ENCODE peak calls at places on chromosome 4, in seven cellular contexts. J is GM23338, N is lower lobe of right lung, H is coronary artery, K is fibroblast of lung, S is spleen, B is right atrium auricular region. I is an unnamed sample.

GRCh38 chr4:57073559-57073958 is 36.6 kb downstream of the IGFBP7 start:
- DNase-seq in N (no peak), H (no peak), B (no peak), J (no peak), K (peak), S (no peak), I (no peak)

GRCh38 chr4:180059216-180059881 is 2183.9 kb upstream of the TENM3 start:
- DNase-seq in K (peak), S (peak), B (no peak), J (peak), N (no peak), H (no peak), I (no peak)

GRCh38 chr4:77023920-77024319 is 51.9 kb downstream of the CCNI start:
- DNase-seq in B (no peak), S (no peak), N (no peak), H (no peak), K (no peak), J (no peak), I (no peak)

GRCh38 chr4:18981234-18981615 is 959.7 kb upstream of the LCORL start:
- DNase-seq in N (no peak), J (no peak), B (no peak), S (no peak), K (no peak), H (no peak), I (no peak)

GRCh38 chr4:128481752-128482480 is 194.3 kb upstream of the PGRMC2 start:
- DNase-seq in H (no peak), N (no peak), S (no peak), B (no peak), K (no peak), J (no peak), I (no peak)

GRCh38 chr4:125020089-125021034 is 294.4 kb upstream of the FAT4 start:
- DNase-seq in N (no peak), H (no peak), B (no peak), J (no peak), K (no peak), S (no peak), I (no peak)

GRCh38 chr4:25313194-25313895 is 771 bp downstream of the ZCCHC4 start:
- DNase-seq in B (no peak), S (no peak), N (no peak), J (peak), K (no peak), H (no peak), I (no peak)

GRCh38 chr4:41146716-41147506 is 67.4 kb downstream of the APBB2 start:
- DNase-seq in N (no peak), S (no peak), J (peak), H (no peak), B (no peak), K (peak), I (no peak)

GRCh38 chr4:81166431-81166830 is 48.6 kb downstream of the PRKG2 start:
- DNase-seq in S (no peak), J (no peak), B (no peak), N (no peak), H (no peak), K (peak), I (no peak)

GRCh38 chr4:185656467-185656890 is 121.2 kb upstream of the PDLIM3 start:
- DNase-seq in H (peak), B (no peak), K (peak), N (no peak), S (no peak), J (peak), I (no peak)

GRCh38 chr4:102253860-102254259 is 91.4 kb downstream of the SLC39A8 start:
- DNase-seq in B (no peak), J (no peak), H (no peak), N (no peak), K (no peak), S (no peak), I (no peak)

GRCh38 chr4:89049853-89050252 is 7.1 kb downstream of the FAM13A start:
- DNase-seq in H (no peak), K (no peak), J (no peak), B (no peak), S (no peak), N (no peak), I (no peak)

GRCh38 chr4:117777721-117778120 is 256.6 kb upstream of the NDST3 start:
- DNase-seq in S (no peak), H (no peak), N (no peak), J (no peak), B (no peak), K (peak), I (no peak)

GRCh38 chr4:170030121-170030520 is 3.9 kb upstream of the MFAP3L start:
- DNase-seq in N (no peak), B (no peak), S (no peak), J (no peak), K (peak), H (no peak), I (no peak)

GRCh38 chr4:138978600-138978999 is 37.0 kb upstream of the NOCT start:
- DNase-seq in B (peak), J (peak), S (no peak), N (no peak), K (no peak), H (no peak), I (no peak)

GRCh38 chr4:13597604-13598003 is 29.9 kb downstream of the BOD1L1 start:
- DNase-seq in J (no peak), N (no peak), B (no peak), S (no peak), K (no peak), H (no peak), I (no peak)

GRCh38 chr4:7183161-7183560 is 9.2 kb upstream of the SORCS2 start:
- DNase-seq in N (no peak), B (no peak), S (no peak), H (no peak), J (no peak), K (peak), I (peak)

GRCh38 chr4:166006217-166006616 is 133.2 kb downstream of the TLL1 start:
- DNase-seq in K (no peak), N (no peak), J (no peak), H (no peak), B (no peak), S (no peak), I (no peak)

GRCh38 chr4:86274642-86275041 is 85.2 kb downstream of the MAPK10 start:
- DNase-seq in H (no peak), N (no peak), K (no peak), B (no peak), S (no peak), J (no peak), I (no peak)

GRCh38 chr4:123941306-123941705 is 544.7 kb downstream of the SPRY1 start:
- DNase-seq in S (no peak), K (peak), J (no peak), N (no peak), H (no peak), B (no peak), I (no peak)

GRCh38 chr4:25350561-25350960 is 26.5 kb upstream of the ANAPC4 start:
- DNase-seq in S (no peak), H (no peak), K (peak), N (no peak), B (no peak), J (no peak), I (no peak)

GRCh38 chr4:6416518-6417286 is 55.7 kb downstream of the PPP2R2C start:
- DNase-seq in S (peak), H (no peak), B (no peak), J (no peak), N (no peak), K (no peak), I (no peak)

GRCh38 chr4:42142586-42142985 is 9.9 kb downstream of the BEND4 start:
- DNase-seq in H (no peak), B (no peak), J (no peak), K (no peak), N (no peak), S (no peak), I (no peak)

GRCh38 chr4:138030375-138030774 is 211.8 kb downstream of the SLC7A11 start:
- DNase-seq in N (no peak), K (no peak), H (no peak), J (no peak), S (no peak), B (no peak), I (no peak)

DNA sequence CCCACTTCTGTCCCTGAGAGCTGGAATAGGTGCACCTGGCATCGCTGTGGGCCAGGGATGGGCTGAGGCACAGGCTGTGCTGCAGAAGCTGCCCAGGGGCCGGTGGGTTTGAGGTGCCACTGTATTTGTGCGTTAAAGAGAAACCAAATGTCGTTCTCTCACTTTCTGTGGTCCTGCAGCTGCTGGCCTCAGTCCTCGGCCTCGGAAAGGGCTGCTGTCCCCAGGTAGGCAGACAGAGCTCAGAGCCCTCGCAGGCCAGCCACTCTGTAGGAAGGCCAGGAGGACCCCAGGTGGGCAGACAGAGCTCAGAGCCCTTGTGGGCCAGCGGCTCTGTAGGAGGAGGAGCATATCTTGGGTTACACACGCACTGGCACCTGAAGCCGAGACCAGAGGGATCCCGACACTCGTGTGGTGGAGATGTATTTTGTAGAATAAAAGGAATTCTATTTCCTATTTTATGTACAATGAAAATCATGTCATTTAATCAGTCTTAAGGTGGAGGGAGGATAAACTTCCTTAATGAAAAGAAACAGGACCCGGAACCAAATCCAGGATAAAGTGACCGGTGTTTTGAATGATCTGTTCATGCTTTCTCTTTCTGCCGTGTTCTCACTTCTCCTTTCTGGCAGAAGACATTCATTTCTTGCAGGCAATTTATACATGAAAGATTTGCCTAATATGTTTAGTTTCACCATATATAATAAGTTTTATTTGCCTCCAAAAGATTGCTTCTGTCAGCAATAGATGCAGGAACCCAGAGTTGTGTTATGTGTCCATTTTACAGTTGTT is 54.4 kb upstream of the HGFAC start:
- DNase-seq in H (no peak), N (peak), S (peak), B (no peak), K (no peak), J (no peak), I (no peak)
- H3K27ac ChIP-seq in H (peak), N (peak), S (peak), B (peak), K (peak), J (no peak), I (peak)

GRCh38 chr4:113974467-113974866 is 5.0 kb downstream of the ARSJ start:
- DNase-seq in J (no peak), H (no peak), N (no peak), K (no peak), B (no peak), S (no peak), I (no peak)
- H3K4me3 ChIP-seq in J (no peak), H (peak), N (no peak), K (peak), B (no peak), S (no peak), I (no peak)

GRCh38 chr4:72987741-72988729 is 81.5 kb downstream of the COX18 start:
- DNase-seq in S (no peak), J (no peak), K (peak), N (no peak), H (no peak), B (no peak), I (no peak)
- TF ChIP-seq CTCF in S (no peak), J (no peak), K (no peak), N (no peak), H (no peak), B (no peak), I (no peak)

GRCh38 chr4:112274959-112275358 is 10.7 kb downstream of the TIFA start:
- DNase-seq in S (no peak), K (no peak), J (no peak), N (no peak), B (no peak), H (no peak), I (no peak)

GRCh38 chr4:112277705-112278448 is 7.8 kb downstream of the TIFA start:
- DNase-seq in K (no peak), N (no peak), S (no peak), H (no peak), B (no peak), J (no peak), I (no peak)

GRCh38 chr4:112276113-112276512 is 9.6 kb downstream of the TIFA start:
- DNase-seq in N (no peak), K (no peak), H (no peak), J (no peak), S (no peak), B (no peak), I (no peak)

GRCh38 chr4:112279025-112279881 is 6.5 kb downstream of the TIFA start:
- DNase-seq in S (peak), H (no peak), K (no peak), B (no peak), N (peak), J (no peak), I (no peak)

DNA sequence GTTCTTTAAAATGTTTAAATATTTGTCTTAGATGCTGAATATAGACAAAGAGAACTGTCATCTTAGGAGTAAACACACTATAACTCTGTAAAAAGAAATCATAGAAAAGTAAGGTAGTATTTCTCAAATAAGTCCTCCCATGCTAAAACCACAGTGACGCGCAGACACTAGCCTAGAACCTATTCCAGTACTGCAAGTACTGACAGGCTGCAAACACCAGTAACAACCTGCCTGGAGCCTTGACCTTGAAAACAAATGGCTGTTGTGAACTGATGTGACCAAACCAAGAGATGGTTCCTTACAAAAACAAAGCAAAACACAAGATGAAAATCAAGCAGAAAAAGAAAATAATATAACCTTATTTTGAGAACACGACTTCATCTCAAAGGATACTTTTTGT is 8.5 kb downstream of the TIFA start:
- DNase-seq in J (no peak), H (no peak), K (no peak), B (no peak), N (no peak), S (no peak), I (no peak)
- H3K27ac ChIP-seq in J (no peak), H (no peak), K (no peak), B (no peak), N (no peak), S (no peak), I (no peak)

DNA sequence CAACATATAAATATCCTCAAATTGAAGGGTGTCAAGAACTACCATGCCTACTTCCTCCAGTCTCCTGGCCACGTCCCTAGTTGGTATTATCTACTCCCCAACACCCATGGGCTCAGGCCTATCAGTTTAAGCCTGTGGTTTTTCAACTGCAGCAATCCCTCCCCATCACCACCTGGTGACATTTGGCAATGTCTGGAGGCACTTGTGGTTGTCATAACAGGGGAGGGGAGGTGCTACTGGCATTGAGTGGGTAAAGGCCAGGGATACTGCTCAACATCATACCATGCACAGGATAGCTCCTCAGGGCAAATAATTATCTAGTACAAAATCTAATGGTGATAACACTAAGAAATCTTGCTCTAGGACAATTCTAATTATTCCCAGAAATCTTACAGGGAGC is 95.3 kb downstream of the COMMD8 start:
- DNase-seq in S (no peak), K (no peak), N (no peak), H (no peak), B (no peak), J (no peak), I (no peak)
- H3K4me3 ChIP-seq in S (no peak), K (no peak), N (no peak), H (no peak), B (no peak), J (no peak), I (no peak)